ENCODE peak calls at places on chromosomes 13 and 19, in five cellular contexts. D is mammary epithelial cell, I is endothelial cell, Z is left ventricle myocardium inferior, L is thoracic aorta. G is an unnamed sample.

GRCh38 chr19:43779147-43779819 is 1.5 kb downstream of the KCNN4 start:
- DNase-seq in I (no peak), D (peak; percentile 51), L (no peak), Z (peak; percentile 36), G (no peak)

GRCh38 chr13:20461481-20461859 is 64.2 kb downstream of the CRYL1 start:
- DNase-seq in D (peak; percentile 31), I (no peak), Z (no peak), L (no peak), G (no peak)

GRCh38 chr13:66037096-66037495 is 1193.0 kb downstream of the PCDH9 start:
- DNase-seq in D (no peak), Z (no peak), L (no peak), I (no peak), G (no peak)

GRCh38 chr19:45637890-45638667 is 1.1 kb downstream of the EML2 start:
- DNase-seq in Z (no peak), I (no peak), L (no peak), D (peak; percentile 80), G (no peak)

GRCh38 chr13:38630780-38631179 is 56.1 kb upstream of the FREM2 start:
- DNase-seq in L (no peak), Z (no peak), D (no peak), I (no peak), G (no peak)

GRCh38 chr19:30314056-30314804 is 58.0 kb upstream of the ZNF536 start:
- DNase-seq in D (no peak), Z (no peak), I (no peak), L (no peak), G (no peak)

GRCh38 chr19:57870225-57870624 is 18.6 kb downstream of the ZNF814 start:
- DNase-seq in Z (no peak), I (no peak), D (no peak), L (no peak), G (no peak)

GRCh38 chr13:75873499-75873898 is 237.4 kb downstream of the LMO7 start:
- DNase-seq in L (no peak), Z (no peak), I (no peak), D (no peak), G (no peak)

GRCh38 chr13:46909037-46909436 is 12.2 kb upstream of the HTR2A start:
- DNase-seq in D (no peak), L (no peak), I (no peak), Z (no peak), G (no peak)

GRCh38 chr19:45117167-45117594 is 24.2 kb downstream of the PPP1R37 start:
- DNase-seq in Z (no peak), D (no peak), I (no peak), L (no peak), G (no peak)

GRCh38 chr13:98571955-98572662 is 4.8 kb downstream of the STK24 start:
- DNase-seq in Z (no peak), I (no peak), L (no peak), D (peak; percentile 38), G (no peak)

GRCh38 chr19:52600639-52601024 is 30.5 kb downstream of the ZNF701 start:
- DNase-seq in Z (no peak), L (no peak), I (peak; percentile 18), D (no peak), G (no peak)

GRCh38 chr13:108961542-108962125 is 332.2 kb downstream of the MYO16 start:
- DNase-seq in D (peak; percentile 50), L (no peak), I (no peak), Z (no peak), G (no peak)

GRCh38 chr13:111326981-111327642 is 6.7 kb downstream of the TEX29 start:
- DNase-seq in Z (no peak), D (no peak), I (no peak), L (no peak), G (no peak)

GRCh38 chr19:18613589-18614234 is 1.0 kb downstream of the TMEM59L start:
- DNase-seq in L (no peak), D (no peak), I (no peak), Z (no peak), G (no peak)

GRCh38 chr19:55301459-55302331 is 17.9 kb downstream of the BRSK1 start:
- DNase-seq in D (peak; percentile 52), Z (peak; percentile 87), I (peak; percentile 97), L (peak; percentile 29), G (peak; percentile 100)

GRCh38 chr19:46730595-46730994 is 13.7 kb upstream of the PRKD2 start:
- DNase-seq in D (no peak), Z (no peak), I (no peak), L (no peak), G (no peak)

GRCh38 chr19:35106291-35106583 is 9.4 kb upstream of the FXYD3 start:
- DNase-seq in I (no peak), Z (no peak), D (no peak), L (no peak), G (no peak)

GRCh38 chr13:108034909-108035308 is 180.4 kb downstream of the LIG4 start:
- DNase-seq in I (no peak), Z (no peak), L (no peak), D (no peak), G (no peak)

GRCh38 chr19:19319725-19320361 is 466 bp downstream of the SUGP1 start:
- DNase-seq in D (no peak), L (no peak), Z (no peak), I (no peak), G (no peak)

GRCh38 chr13:98478134-98479129 is 98.5 kb downstream of the STK24 start:
- DNase-seq in I (peak; percentile 50), Z (no peak), L (no peak), D (peak; percentile 56), G (peak; percentile 46)

GRCh38 chr13:30862707-30863106 is 43.4 kb upstream of the MEDAG start:
- DNase-seq in L (peak; percentile 64), I (no peak), Z (peak; percentile 46), D (no peak), G (no peak)

GRCh38 chr19:44848036-44848804 is 2.1 kb downstream of the NECTIN2 start:
- DNase-seq in L (no peak), Z (no peak), D (no peak), I (peak; percentile 67), G (no peak)

GRCh38 chr19:47381653-47382279 is 32.7 kb downstream of the DHX34 start:
- DNase-seq in L (no peak), I (no peak), D (no peak), Z (no peak), G (peak; percentile 3)

GRCh38 chr19:3207466-3208242 is 16.8 kb upstream of the CELF5 start:
- DNase-seq in L (no peak), I (no peak), D (no peak), Z (no peak), G (peak; percentile 24)

GRCh38 chr13:74258951-74259350 is 124.7 kb upstream of the KLF12 start:
- DNase-seq in L (no peak), Z (no peak), D (no peak), I (no peak), G (no peak)

GRCh38 chr19:51139299-51140018 is 2.6 kb upstream of the SIGLEC7 start:
- DNase-seq in I (no peak), D (no peak), Z (no peak), L (no peak), G (no peak)

GRCh38 chr13:94920578-94920977 is 208.2 kb upstream of the SOX21 start:
- DNase-seq in I (no peak), D (no peak), Z (no peak), L (no peak), G (no peak)

GRCh38 chr19:14325134-14325533 is 56.1 kb upstream of the ADGRE5 start:
- DNase-seq in Z (no peak), D (no peak), I (no peak), L (no peak), G (no peak)

GRCh38 chr13:33307820-33308219 is 22.3 kb upstream of the STARD13 start:
- DNase-seq in I (no peak), Z (no peak), L (no peak), D (no peak), G (no peak)

GRCh38 chr13:33310245-33311038 is 24.9 kb upstream of the STARD13 start:
- DNase-seq in Z (no peak), D (no peak), L (no peak), I (no peak), G (no peak)

GRCh38 chr13:33311040-33311439 is 25.5 kb upstream of the STARD13 start:
- DNase-seq in I (no peak), D (no peak), Z (no peak), L (no peak), G (no peak)

GRCh38 chr13:33313504-33313903 is 27.9 kb upstream of the STARD13 start:
- DNase-seq in L (no peak), Z (no peak), D (no peak), I (no peak), G (no peak)

GRCh38 chr13:33312150-33312908 is 26.8 kb upstream of the STARD13 start:
- DNase-seq in I (no peak), Z (no peak), L (no peak), D (peak; percentile 36), G (no peak)
- TF ChIP-seq CTCF in I (no peak), Z (peak; percentile 62), L (no peak), D (no peak), G (no peak)

GRCh38 chr19:38211206-38211605 is 12.8 kb downstream of the DPF1 start:
- DNase-seq in L (no peak), Z (no peak), I (no peak), D (no peak), G (no peak)
- TF ChIP-seq CTCF in L (peak; percentile 26), Z (no peak), I (peak; percentile 32), D (no peak), G (no peak)

DNA sequence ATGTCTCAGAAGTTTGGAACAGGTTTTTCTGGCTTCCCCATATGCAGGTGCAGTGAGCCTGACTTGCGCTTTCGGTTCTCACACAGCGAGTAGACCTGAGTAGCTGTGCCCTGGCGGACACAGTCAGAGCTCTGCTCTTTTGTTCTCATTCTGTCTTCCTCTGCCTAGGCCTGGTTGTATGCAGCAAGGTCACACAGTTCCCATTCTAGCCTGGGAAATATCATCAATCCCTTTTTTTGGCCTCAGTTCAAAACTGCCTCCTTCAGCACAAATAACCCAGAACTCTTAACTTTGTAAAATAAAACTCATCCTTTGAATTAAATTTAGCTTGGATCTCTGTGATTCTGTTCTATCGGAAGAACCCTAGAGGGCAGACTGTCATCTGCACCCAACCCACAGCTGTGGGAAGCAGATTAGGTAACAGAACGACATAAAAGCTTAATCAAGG is 10.2 kb downstream of the OXGR1 start:
- DNase-seq in Z (no peak), D (peak; percentile 64), L (no peak), I (peak; percentile 28), G (no peak)
- TF ChIP-seq CTCF in Z (peak; percentile 50), D (peak; percentile 16), L (no peak), I (no peak), G (peak; percentile 41)

GRCh38 chr19:11090264-11091032 is 1.2 kb downstream of the LDLR start:
- DNase-seq in L (peak; percentile 97), I (peak; percentile 93), D (peak; percentile 93), Z (peak; percentile 99), G (peak; percentile 75)
- TF ChIP-seq CTCF in L (no peak), I (no peak), D (no peak), Z (no peak), G (no peak)

GRCh38 chr13:33126909-33127607 is 110.8 kb downstream of the KL start:
- DNase-seq in Z (peak; percentile 40), D (no peak), I (no peak), L (no peak), G (no peak)
- TF ChIP-seq CTCF in Z (peak; percentile 18), D (no peak), I (no peak), L (peak; percentile 44), G (no peak)

DNA sequence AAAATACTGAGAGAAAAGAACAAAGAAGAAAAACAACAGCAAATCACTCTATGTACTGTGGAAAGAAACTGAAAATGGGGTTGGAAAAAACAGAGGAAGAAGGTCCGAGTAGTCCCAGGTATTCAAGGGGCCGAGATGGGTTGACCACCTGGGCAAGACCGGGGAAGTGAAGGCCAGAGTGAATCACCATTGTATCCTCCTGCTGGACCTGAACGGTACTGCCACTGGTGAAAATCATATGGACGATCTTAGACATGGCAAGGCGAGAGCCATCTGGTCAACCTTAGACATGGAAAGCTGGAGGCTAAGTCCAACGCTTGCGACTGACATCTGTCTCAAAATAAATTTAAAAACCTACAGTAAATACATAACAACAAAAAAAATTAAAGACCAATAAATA is 44.4 kb upstream of the ZNF91 start:
- DNase-seq in L (no peak), D (no peak), Z (no peak), I (no peak), G (no peak)
- TF ChIP-seq CTCF in L (no peak), D (no peak), Z (peak; percentile 26), I (peak; percentile 56), G (no peak)

G was measured in D721Med.